ENCODE peak calls at places on chromosomes 3 and 15, in eight cellular contexts. L is GM23338; M is aorta; N is fibroblast of lung; H is hepatocyte; S is naive thymus-derived CD4-positive, alpha-beta T cell; Q is upper lobe of right lung; V is MG63. I is an unnamed sample.
A peak's percentile ranks its signal among the peaks of the same experiment; 100 is the strongest.

GRCh38 chr15:65057549-65057940 is 10.2 kb downstream of the RASL12 start:
- DNase-seq in Q (no peak), N (no peak), V (no peak), S (no peak), L (no peak), H (no peak), M (no peak), I (no peak)

GRCh38 chr3:139423232-139423631 is 33.8 kb upstream of the COPB2 start:
- DNase-seq in V (no peak), M (no peak), Q (no peak), H (no peak), N (no peak), S (no peak), L (no peak), I (no peak)

GRCh38 chr3:55720614-55721013 is 233.5 kb upstream of the WNT5A start:
- DNase-seq in L (peak; percentile 40), V (no peak), N (peak; percentile 52), Q (no peak), S (no peak), H (peak; percentile 23), M (no peak), I (no peak)

GRCh38 chr3:52892625-52893311 is 4.6 kb downstream of the STIMATE start:
- DNase-seq in N (no peak), H (no peak), V (no peak), M (no peak), S (no peak), L (no peak), Q (no peak), I (no peak)

GRCh38 chr3:125128861-125129501 is 73.2 kb upstream of the HEG1 start:
- DNase-seq in M (no peak), S (no peak), Q (peak; percentile 72), L (no peak), V (peak; percentile 84), N (peak; percentile 98), H (peak; percentile 55), I (no peak)

GRCh38 chr3:130699765-130700164 is 46.9 kb downstream of the PIK3R4 start:
- DNase-seq in N (no peak), L (peak; percentile 69), V (no peak), H (peak; percentile 17), Q (no peak), S (peak; percentile 12), M (no peak), I (no peak)

GRCh38 chr3:124260206-124260915 is 268.4 kb upstream of the ROPN1 start:
- DNase-seq in V (peak; percentile 85), S (no peak), L (no peak), H (no peak), N (peak; percentile 90), M (peak; percentile 89), Q (no peak), I (peak; percentile 55)

GRCh38 chr3:81005992-81006391 is 755.5 kb downstream of the GBE1 start:
- DNase-seq in M (no peak), S (no peak), V (no peak), H (no peak), Q (no peak), N (no peak), L (peak; percentile 3), I (no peak)

GRCh38 chr3:105094588-105094987 is 272.1 kb upstream of the ALCAM start:
- DNase-seq in Q (no peak), L (peak; percentile 10), M (no peak), H (no peak), V (no peak), N (no peak), S (no peak), I (no peak)

GRCh38 chr3:187291001-187291511 is 481 bp downstream of the MASP1 start:
- DNase-seq in M (no peak), Q (no peak), S (no peak), L (peak; percentile 30), N (peak; percentile 50), V (peak; percentile 74), H (peak; percentile 47), I (no peak)

GRCh38 chr3:190120161-190121060 is at the start of gene P3H2:
- DNase-seq in M (peak; percentile 93), Q (peak; percentile 92), N (peak; percentile 94), L (peak; percentile 93), S (no peak), H (peak; percentile 96), V (peak; percentile 94), I (peak; percentile 80)

DNA sequence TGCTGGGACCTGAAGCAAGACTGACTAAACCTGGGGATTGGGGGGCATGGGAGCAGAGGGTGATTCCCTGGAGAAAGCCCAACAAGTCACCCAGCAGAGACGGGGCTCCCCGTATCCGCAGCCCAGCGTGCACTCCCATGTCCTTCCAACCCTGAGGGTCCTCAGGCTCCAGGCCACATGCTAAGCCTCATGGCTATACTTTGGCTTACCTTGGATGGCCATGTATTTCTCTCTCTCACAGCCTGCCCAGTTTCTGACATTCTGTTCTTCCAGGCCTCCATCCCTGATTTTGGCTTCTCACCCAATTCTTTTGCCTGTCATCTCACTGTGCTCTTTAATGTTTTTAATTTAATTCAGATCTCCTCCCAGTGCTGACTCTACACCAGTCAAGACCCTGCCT is 126.8 kb upstream of the CTDSPL start:
- DNase-seq in M (no peak), L (no peak), N (no peak), V (no peak), H (no peak), Q (no peak), S (no peak), I (no peak)
- H3K27me3 ChIP-seq in M (no peaks in the 10 kb centered on the region), L (no peaks in the 10 kb centered on the region), N (no peaks in the 10 kb centered on the region), V (no peaks in the 10 kb centered on the region), H (no peaks in the 10 kb centered on the region), Q (no peaks in the 10 kb centered on the region), S (no peaks in the 10 kb centered on the region), I (no peaks in the 10 kb centered on the region)

GRCh38 chr15:47185222-47185800 is 532.0 kb upstream of the SEMA6D start:
- DNase-seq in S (no peak), Q (no peak), H (no peak), L (no peak), N (no peak), M (no peak), V (no peak), I (no peak)
- H3K27me3 ChIP-seq in S (no peaks in the 10 kb centered on the region), Q (peaks cover 55% of the 10 kb centered on the region), H (peaks cover 35% of the 10 kb centered on the region), L (peaks cover 93% of the 10 kb centered on the region), N (peaks cover 11% of the 10 kb centered on the region), M (no peaks in the 10 kb centered on the region), V (peaks cover 51% of the 10 kb centered on the region), I (no peaks in the 10 kb centered on the region)

GRCh38 chr15:31293655-31294054 is 33.0 kb upstream of the KLF13 start:
- DNase-seq in M (no peak), H (no peak), Q (no peak), N (no peak), S (no peak), L (no peak), V (no peak), I (no peak)

GRCh38 chr15:31295660-31296059 is 31.0 kb upstream of the KLF13 start:
- DNase-seq in H (no peak), M (no peak), S (no peak), Q (peak; percentile 17), V (no peak), N (no peak), L (no peak), I (no peak)

GRCh38 chr15:31292391-31293020 is 34.1 kb upstream of the KLF13 start:
- DNase-seq in M (no peak), N (no peak), V (no peak), H (no peak), L (no peak), Q (no peak), S (no peak), I (peak; percentile 91)

GRCh38 chr15:31296304-31297220 is 30.1 kb upstream of the KLF13 start:
- DNase-seq in S (no peak), V (no peak), M (no peak), L (no peak), H (peak; percentile 74), Q (peak; percentile 83), N (no peak), I (peak; percentile 53)

GRCh38 chr15:31294067-31294466 is 32.6 kb upstream of the KLF13 start:
- DNase-seq in L (no peak), S (no peak), M (no peak), V (no peak), H (no peak), Q (no peak), N (no peak), I (no peak)
- H3K27me3 ChIP-seq in L (no peaks in the 10 kb centered on the region), S (no peaks in the 10 kb centered on the region), M (no peaks in the 10 kb centered on the region), V (peaks cover 6% of the 10 kb centered on the region), H (no peaks in the 10 kb centered on the region), Q (no peaks in the 10 kb centered on the region), N (peaks cover 18% of the 10 kb centered on the region), I (no peaks in the 10 kb centered on the region)

GRCh38 chr3:16883726-16884083 is 1.1 kb upstream of the PLCL2 start:
- DNase-seq in V (no peak), L (no peak), H (no peak), M (no peak), Q (no peak), N (no peak), S (no peak), I (no peak)

GRCh38 chr3:16884084-16884747 is 539 bp upstream of the PLCL2 start:
- DNase-seq in Q (peak; percentile 84), H (peak; percentile 84), V (peak; percentile 43), S (peak; percentile 66), M (peak; percentile 90), N (peak; percentile 39), L (peak; percentile 91), I (no peak)

GRCh38 chr3:16885588-16885903 is 791 bp downstream of the PLCL2 start:
- DNase-seq in V (no peak), S (no peak), H (no peak), N (no peak), L (no peak), Q (no peak), M (no peak), I (no peak)

GRCh38 chr3:16885948-16886683 is 1.4 kb downstream of the PLCL2 start:
- DNase-seq in N (no peak), H (no peak), M (no peak), V (no peak), S (peak; percentile 34), Q (no peak), L (no peak), I (no peak)

GRCh38 chr3:16884748-16885587 is at the start of gene PLCL2:
- DNase-seq in V (peak; percentile 23), H (peak; percentile 62), N (peak; percentile 35), M (peak; percentile 82), L (peak; percentile 66), Q (peak; percentile 80), S (peak; percentile 78), I (peak; percentile 43)
- H3K27me3 ChIP-seq in V (no peaks in the 10 kb centered on the region), H (no peaks in the 10 kb centered on the region), N (no peaks in the 10 kb centered on the region), M (no peaks in the 10 kb centered on the region), L (peaks cover 61% of the 10 kb centered on the region), Q (no peaks in the 10 kb centered on the region), S (no peaks in the 10 kb centered on the region), I (no peaks in the 10 kb centered on the region)

GRCh38 chr3:41241159-41241558 is 41.9 kb downstream of the CTNNB1 start:
- DNase-seq in V (no peak), Q (no peak), L (no peak), S (no peak), M (no peak), N (no peak), H (no peak), I (no peak)
- H3K27me3 ChIP-seq in V (no peaks in the 10 kb centered on the region), Q (no peaks in the 10 kb centered on the region), L (no peaks in the 10 kb centered on the region), S (no peaks in the 10 kb centered on the region), M (no peaks in the 10 kb centered on the region), N (no peaks in the 10 kb centered on the region), H (no peaks in the 10 kb centered on the region), I (no peaks in the 10 kb centered on the region)

GRCh38 chr3:111859061-111859973 is at the start of gene PHLDB2:
- DNase-seq in S (peak; percentile 15), H (peak; percentile 92), M (peak; percentile 95), V (peak; percentile 86), L (peak; percentile 93), Q (peak; percentile 80), N (peak; percentile 85), I (peak; percentile 96)
- H3K27me3 ChIP-seq in S (no peaks in the 10 kb centered on the region), H (no peaks in the 10 kb centered on the region), M (no peaks in the 10 kb centered on the region), V (no peaks in the 10 kb centered on the region), L (peaks cover 33% of the 10 kb centered on the region), Q (no peaks in the 10 kb centered on the region), N (no peaks in the 10 kb centered on the region), I (no peaks in the 10 kb centered on the region)

GRCh38 chr3:43997788-43998373 is 243.8 kb upstream of the TOPAZ1 start:
- DNase-seq in M (no peak), H (no peak), Q (no peak), N (no peak), S (no peak), L (peak; percentile 59), V (no peak), I (no peak)
- H3K27me3 ChIP-seq in M (no peaks in the 10 kb centered on the region), H (peaks cover 85% of the 10 kb centered on the region), Q (peaks cover 95% of the 10 kb centered on the region), N (peaks cover 31% of the 10 kb centered on the region), S (peaks cover 8% of the 10 kb centered on the region), L (peaks cover 74% of the 10 kb centered on the region), V (peaks cover 51% of the 10 kb centered on the region), I (no peaks in the 10 kb centered on the region)

I was measured in SJCRH30.